ENCODE peak calls at places on chromosomes 11 and 22, in seven cellular contexts. B, X, F, E, Y, V and A are unnamed samples.

GRCh38 chr11:2461253-2462091 is 16.7 kb downstream of the KCNQ1 start:
- DNase-seq in E (no peak), Y (no peak), X (no peak), B (no peak), F (no peak), V (no peak), A (no peak)

GRCh38 chr11:41879186-41879738 is 419.8 kb upstream of the LRRC4C start:
- DNase-seq in B (no peak), E (no peak), Y (no peak), V (no peak), F (no peak), X (no peak), A (no peak)

GRCh38 chr22:50184004-50184461 is 1.7 kb upstream of the TRABD start:
- DNase-seq in X (no peak), Y (no peak), B (no peak), F (peak; percentile 48), E (no peak), V (peak; percentile 48), A (peak; percentile 66)

GRCh38 chr11:67285541-67286498 is 3.3 kb upstream of the ANKRD13D start:
- DNase-seq in F (no peak), B (peak; percentile 44), X (no peak), Y (peak; percentile 55), V (no peak), E (no peak), A (no peak)

GRCh38 chr11:46291441-46292143 is 14.1 kb downstream of the CREB3L1 start:
- DNase-seq in F (no peak), B (no peak), X (no peak), E (no peak), V (peak; percentile 86), Y (no peak), A (peak; percentile 80)

GRCh38 chr22:45684752-45685359 is 13.2 kb downstream of the ATXN10 start:
- DNase-seq in E (no peak), B (no peak), X (no peak), V (no peak), Y (no peak), F (no peak), A (no peak)

GRCh38 chr11:25943777-25944661 is 387.9 kb upstream of the ANO3 start:
- DNase-seq in F (no peak), V (no peak), B (no peak), Y (no peak), X (no peak), E (no peak), A (no peak)

GRCh38 chr11:75450826-75451783 is 18.1 kb upstream of the KLHL35 start:
- DNase-seq in Y (peak; percentile 27), E (no peak), V (no peak), F (peak; percentile 65), X (peak; percentile 90), B (no peak), A (no peak)

GRCh38 chr22:43532301-43533050 is 120.7 kb downstream of the MPPED1 start:
- DNase-seq in X (no peak), F (no peak), B (no peak), Y (no peak), V (no peak), E (no peak), A (no peak)

GRCh38 chr11:31995525-31996123 is 95.2 kb upstream of the RCN1 start:
- DNase-seq in B (no peak), X (no peak), E (no peak), F (no peak), Y (peak; percentile 18), V (peak; percentile 19), A (peak; percentile 11)

GRCh38 chr22:50034126-50035081 is 21.8 kb upstream of the IL17REL start:
- DNase-seq in V (no peak), B (no peak), E (no peak), X (no peak), Y (no peak), F (no peak), A (no peak)

GRCh38 chr11:131470526-131470925 is 100.1 kb downstream of the NTM start:
- DNase-seq in Y (no peak), X (no peak), B (no peak), E (no peak), V (no peak), F (no peak), A (no peak)

GRCh38 chr11:72238040-72238450 is 5.9 kb downstream of the PHOX2A start:
- DNase-seq in E (no peak), Y (peak; percentile 34), F (peak; percentile 82), X (peak; percentile 94), V (peak; percentile 67), B (peak; percentile 35), A (peak; percentile 70)

GRCh38 chr11:13261600-13262061 is 16.0 kb upstream of the BMAL1 start:
- DNase-seq in F (no peak), B (no peak), V (peak; percentile 87), E (no peak), Y (no peak), X (no peak), A (peak; percentile 93)

GRCh38 chr11:75244052-75244814 is 3.7 kb downstream of the TPBGL start:
- DNase-seq in V (no peak), Y (no peak), X (no peak), E (no peak), F (no peak), B (no peak), A (no peak)

GRCh38 chr11:44858796-44859527 is 91.7 kb downstream of the TP53I11 start:
- DNase-seq in Y (no peak), E (no peak), B (no peak), V (no peak), X (peak; percentile 64), F (no peak), A (peak; percentile 10)

GRCh38 chr22:43346521-43346929 is 3.4 kb upstream of the SCUBE1 start:
- DNase-seq in X (peak; percentile 87), E (no peak), Y (peak; percentile 72), V (no peak), B (peak; percentile 46), F (peak; percentile 79), A (peak; percentile 30)

GRCh38 chr11:105673089-105673488 is 63.2 kb downstream of the GRIA4 start:
- DNase-seq in Y (no peak), V (peak; percentile 72), E (no peak), F (peak; percentile 84), X (peak; percentile 68), B (no peak), A (peak; percentile 63)

GRCh38 chr11:20617346-20617745 is 17.9 kb downstream of the SLC6A5 start:
- DNase-seq in E (no peak), X (no peak), V (no peak), B (no peak), Y (no peak), F (peak; percentile 15), A (no peak)

GRCh38 chr22:19068784-19069271 is 53.4 kb downstream of the DGCR2 start:
- DNase-seq in Y (no peak), F (no peak), E (no peak), X (no peak), B (no peak), V (no peak), A (no peak)

GRCh38 chr11:126790550-126790981 is 210.0 kb downstream of the KIRREL3 start:
- DNase-seq in E (no peak), F (no peak), B (no peak), X (peak; percentile 34), V (peak; percentile 98), Y (no peak), A (peak; percentile 88)

GRCh38 chr11:11672764-11673163 is 51.0 kb upstream of the GALNT18 start:
- DNase-seq in V (no peak), F (no peak), B (no peak), Y (no peak), X (no peak), E (no peak), A (no peak)

GRCh38 chr11:126114486-126115252 is 52.0 kb upstream of the CDON start:
- DNase-seq in V (peak; percentile 21), Y (no peak), E (no peak), B (no peak), X (no peak), F (no peak), A (no peak)

GRCh38 chr11:31799794-31800397 is 11.2 kb downstream of the PAX6 start:
- DNase-seq in B (no peak), V (no peak), Y (no peak), X (no peak), F (no peak), E (no peak), A (no peak)

GRCh38 chr11:2857918-2858317 is 27.7 kb downstream of the CDKN1C start:
- DNase-seq in E (no peak), V (no peak), B (no peak), X (no peak), Y (no peak), F (no peak), A (no peak)

GRCh38 chr22:45731041-45731797 is 59.6 kb downstream of the ATXN10 start:
- DNase-seq in E (no peak), X (no peak), F (no peak), V (peak; percentile 65), B (no peak), Y (no peak), A (peak; percentile 16)

GRCh38 chr11:102572537-102573220 is 42.1 kb upstream of the MMP7 start:
- DNase-seq in E (no peak), B (no peak), X (no peak), Y (no peak), V (peak; percentile 7), F (no peak), A (no peak)

GRCh38 chr22:29799217-29799680 is 32.1 kb downstream of the UQCR10 start:
- DNase-seq in F (no peak), V (peak; percentile 94), X (no peak), E (peak; percentile 95), B (no peak), Y (no peak), A (peak; percentile 97)

GRCh38 chr11:93348931-93349330 is 18.4 kb downstream of the DEUP1 start:
- DNase-seq in B (no peak), V (no peak), F (no peak), Y (no peak), X (no peak), E (no peak), A (no peak)